ENCODE peak calls at places on chromosomes 3 and 15, in five cellular contexts. M is aorta, H is activated gamma-delta T cell treated with Interleukin-2 at 50 U/mL for 16 hours, E is NCI-H748 treated with DMSO at 0.1 percent for 48 hours, V is body of pancreas. G is an unnamed sample.

GRCh38 chr3:72932416-72932815 is 44.6 kb downstream of the GXYLT2 start:
- DNase-seq in V (no peak), M (no peak), H (no peak), E (no peak), G (no peak)

GRCh38 chr3:102745881-102746280 is 311.1 kb downstream of the ZPLD1 start:
- DNase-seq in E (peak; percentile 4), H (no peak), M (no peak), V (no peak), G (no peak)

GRCh38 chr15:78170848-78171773 is 21.9 kb downstream of the IDH3A start:
- DNase-seq in H (no peak), V (peak; percentile 7), E (no peak), M (no peak), G (no peak)

GRCh38 chr3:17028363-17028762 is 143.6 kb downstream of the PLCL2 start:
- DNase-seq in H (no peak), M (no peak), V (no peak), E (no peak), G (no peak)

GRCh38 chr3:147410518-147411234 is 1.5 kb downstream of the ZIC1 start:
- DNase-seq in M (no peak), E (no peak), V (no peak), H (no peak), G (peak; percentile 32)

GRCh38 chr3:122079524-122079923 is 24.4 kb downstream of the CD86 start:
- DNase-seq in V (no peak), H (no peak), E (no peak), M (no peak), G (no peak)

GRCh38 chr15:60708684-60709083 is 229.7 kb upstream of the ICE2 start:
- DNase-seq in V (no peak), H (no peak), M (no peak), E (no peak), G (no peak)

GRCh38 chr3:102026656-102027055 is 177.3 kb downstream of the NFKBIZ start:
- DNase-seq in V (no peak), H (no peak), E (no peak), M (no peak), G (no peak)

GRCh38 chr3:112405845-112406244 is 72.9 kb downstream of the CD200 start:
- DNase-seq in H (no peak), M (no peak), V (no peak), E (no peak), G (no peak)

GRCh38 chr3:49792371-49793150 is 6.2 kb upstream of the IP6K1 start:
- DNase-seq in H (no peak), V (no peak), E (no peak), M (no peak), G (no peak)

GRCh38 chr3:11810276-11810675 is 36.4 kb downstream of the TAMM41 start:
- DNase-seq in V (no peak), E (no peak), H (no peak), M (no peak), G (no peak)

GRCh38 chr3:148173836-148174235 is 523.9 kb upstream of the AGTR1 start:
- DNase-seq in E (no peak), V (no peak), H (no peak), M (no peak), G (no peak)

GRCh38 chr3:171951597-171951996 is 87.8 kb upstream of the FNDC3B start:
- DNase-seq in H (no peak), E (no peak), M (no peak), V (no peak), G (no peak)

GRCh38 chr15:78174398-78174797 is 25.2 kb downstream of the IDH3A start:
- DNase-seq in H (no peak), M (no peak), V (no peak), E (no peak), G (no peak)

GRCh38 chr3:139301183-139301582 is 42.6 kb upstream of the MRPS22 start:
- DNase-seq in V (no peak), M (peak; percentile 48), H (no peak), E (no peak), G (no peak)

GRCh38 chr15:53251998-53252397 is 461.9 kb upstream of the ONECUT1 start:
- DNase-seq in H (no peak), M (no peak), V (peak; percentile 31), E (no peak), G (no peak)

GRCh38 chr15:35168464-35168863 is 83.4 kb upstream of the NANOGP8 start:
- DNase-seq in E (no peak), H (no peak), V (no peak), M (no peak), G (no peak)

GRCh38 chr3:47324278-47324865 is 41.6 kb downstream of the KLHL18 start:
- DNase-seq in M (no peak), V (peak; percentile 63), H (peak; percentile 45), E (peak; percentile 12), G (peak; percentile 67)

GRCh38 chr3:18810306-18810661 is 338.0 kb upstream of the KCNH8 start:
- DNase-seq in V (no peak), M (no peak), H (no peak), E (no peak), G (no peak)

GRCh38 chr3:14962762-14963161 is 15.4 kb downstream of the NR2C2 start:
- DNase-seq in M (no peak), E (no peak), V (no peak), H (no peak), G (no peak)

GRCh38 chr3:63508305-63508704 is 144.2 kb upstream of the SNTN start:
- DNase-seq in V (peak; percentile 5), M (no peak), E (no peak), H (no peak), G (no peak)

GRCh38 chr3:41088882-41089281 is 110.4 kb upstream of the CTNNB1 start:
- DNase-seq in M (no peak), H (no peak), E (no peak), V (no peak), G (no peak)

GRCh38 chr3:165837058-165837525 is at the start of gene BCHE:
- DNase-seq in V (peak; percentile 64), M (no peak), E (peak; percentile 80), H (no peak), G (peak; percentile 30)

GRCh38 chr3:177610262-177610661 is 413.0 kb upstream of the TBL1XR1 start:
- DNase-seq in H (no peak), V (no peak), M (no peak), E (no peak), G (no peak)

GRCh38 chr3:112555535-112556170 is 6.1 kb downstream of the ATG3 start:
- DNase-seq in V (no peak), M (no peak), H (no peak), E (no peak), G (no peak)

GRCh38 chr15:73601449-73602425 is 31.5 kb downstream of the NPTN start:
- DNase-seq in M (no peak), E (no peak), V (peak; percentile 70), H (no peak), G (no peak)

GRCh38 chr15:95249524-95249923 is 1018.2 kb downstream of the MCTP2 start:
- DNase-seq in H (no peak), M (no peak), E (no peak), V (no peak), G (no peak)

GRCh38 chr3:169072494-169072893 is 591.0 kb downstream of the MECOM start:
- DNase-seq in V (no peak), H (no peak), E (no peak), M (no peak), G (no peak)

GRCh38 chr3:16236856-16237393 is 27.8 kb downstream of the DPH3 start:
- DNase-seq in V (no peak), H (no peak), M (no peak), E (no peak), G (no peak)

GRCh38 chr15:39969871-39970270 is 36.0 kb downstream of the EIF2AK4 start:
- DNase-seq in V (peak; percentile 10), E (no peak), H (no peak), M (peak; percentile 82), G (no peak)

GRCh38 chr3:170355738-170356595 is 1.5 kb upstream of the SKIL start:
- DNase-seq in H (no peak), M (peak; percentile 81), E (peak; percentile 15), V (peak; percentile 55), G (peak; percentile 4)

GRCh38 chr3:114941626-114942309 is 205.3 kb downstream of the ZBTB20 start:
- DNase-seq in H (no peak), M (no peak), E (no peak), V (no peak), G (no peak)

GRCh38 chr15:29116970-29117700 is 152.5 kb downstream of the NSMCE3 start:
- DNase-seq in H (no peak), E (no peak), V (no peak), M (no peak), G (no peak)

G was measured in neuronal stem cell.